ENCODE peak calls at places on chromosomes 5 and 9, in nine cellular contexts. K is hippocampal formation; G is DMS53; P is CD4-positive, alpha-beta memory T cell; D is stomach; Y is iris pigment epithelial cell; I is NCI-H146; B is left ventricle myocardium inferior; L is COR-L47. V is an unnamed sample.

GRCh38 chr5:25849270-25849669 is 1189.1 kb downstream of the CDH9 start:
- DNase-seq in K (no peak), G (peak), P (no peak), D (no peak), Y (no peak), I (no peak), B (no peak), L (no peak), V (no peak)

GRCh38 chr9:8346291-8346690 is 546.7 kb upstream of the DMAC1 start:
- DNase-seq in K (no peak), G (no peak), P (no peak), D (no peak), Y (peak), I (no peak), B (no peak), L (no peak), V (peak)

GRCh38 chr5:88724201-88724600 is 158.8 kb downstream of the MEF2C start:
- DNase-seq in K (peak), G (peak), P (no peak), D (no peak), Y (peak), I (no peak), B (no peak), L (no peak), V (peak)

GRCh38 chr5:106876665-106877194 is 794.0 kb downstream of the EFNA5 start:
- DNase-seq in K (no peak), G (peak), P (no peak), D (no peak), Y (no peak), I (no peak), B (no peak), L (peak), V (no peak)

GRCh38 chr9:89437772-89438171 is 60.1 kb downstream of the SEMA4D start:
- DNase-seq in K (no peak), G (no peak), P (no peak), D (no peak), Y (no peak), I (no peak), B (no peak), L (no peak), V (no peak)

GRCh38 chr9:124040935-124041816 is 29.6 kb downstream of the LHX2 start:
- DNase-seq in K (no peak), G (peak), P (peak), D (peak), Y (no peak), I (no peak), B (peak), L (no peak), V (no peak)

GRCh38 chr9:16106211-16106610 is 553.4 kb downstream of the CCDC171 start:
- DNase-seq in K (no peak), G (no peak), P (no peak), D (no peak), Y (no peak), I (peak), B (no peak), L (no peak), V (no peak)

GRCh38 chr5:138032028-138032571 is 779 bp downstream of the FAM13B start:
- DNase-seq in K (no peak), G (no peak), P (no peak), D (peak), Y (peak), I (no peak), B (peak), L (no peak), V (peak)

GRCh38 chr9:69121155-69122085 is 52.7 kb upstream of the TJP2 start:
- DNase-seq in K (peak), G (peak), P (peak), D (peak), Y (peak), I (peak), B (peak), L (peak), V (peak)

GRCh38 chr5:156121834-156122386 is 205.1 kb upstream of the SGCD start:
- DNase-seq in K (no peak), G (no peak), P (no peak), D (no peak), Y (no peak), I (no peak), B (no peak), L (no peak), V (peak)

GRCh38 chr5:72846483-72846882 is 30.0 kb downstream of the TNPO1 start:
- DNase-seq in K (no peak), G (no peak), P (no peak), D (no peak), Y (no peak), I (no peak), B (no peak), L (no peak), V (no peak)

GRCh38 chr9:78354980-78355379 is 58.1 kb downstream of the PSAT1 start:
- DNase-seq in K (no peak), G (no peak), P (no peak), D (no peak), Y (no peak), I (no peak), B (no peak), L (no peak), V (no peak)

GRCh38 chr9:113963017-113963620 is 87.0 kb downstream of the ZNF618 start:
- DNase-seq in K (no peak), G (peak), P (no peak), D (peak), Y (peak), I (no peak), B (no peak), L (no peak), V (peak)

GRCh38 chr5:10421841-10422691 is 19.6 kb upstream of the ROPN1L start:
- DNase-seq in K (no peak), G (no peak), P (no peak), D (no peak), Y (no peak), I (no peak), B (no peak), L (no peak), V (no peak)

GRCh38 chr9:98097836-98098235 is 21.2 kb downstream of the TRIM14 start:
- DNase-seq in K (no peak), G (peak), P (no peak), D (no peak), Y (no peak), I (peak), B (no peak), L (no peak), V (no peak)